ENCODE peak calls at places on chromosomes 1 and 21, in five cellular contexts. One of them, this sample, is unnamed.

GRCh38 chr1:43315481-43315880 is 14.7 kb downstream of the TIE1 start:
- DNase-seq in RCC 7860: no peak
- DNase-seq in GF-D8: no peak
- DNase-seq in stimulated activated CD8-positive, alpha-beta memory T cell treated with anti-CD3 and anti-CD28 coated beads, Interleukin-2, amount 100 ng/mL, for 48 hours: no peak
- DNase-seq in stimulated activated CD4-positive, alpha-beta T cell treated with anti-CD3 and anti-CD28 coated beads, Interleukin-1b, Interleukin-23, amount 100 ng/mL, for 24 hours: no peak
- DNase-seq in this sample: no peak

GRCh38 chr1:217897121-217897520 is 266.0 kb downstream of the SPATA17 start:
- DNase-seq in stimulated activated CD4-positive, alpha-beta T cell treated with anti-CD3 and anti-CD28 coated beads, Interleukin-1b, Interleukin-23, amount 100 ng/mL, for 24 hours: no peak
- DNase-seq in RCC 7860: no peak
- DNase-seq in stimulated activated CD8-positive, alpha-beta memory T cell treated with anti-CD3 and anti-CD28 coated beads, Interleukin-2, amount 100 ng/mL, for 48 hours: no peak
- DNase-seq in GF-D8: no peak
- DNase-seq in this sample: no peak

GRCh38 chr1:216580538-216581057 is 142.6 kb downstream of the ESRRG start:
- DNase-seq in stimulated activated CD8-positive, alpha-beta memory T cell treated with anti-CD3 and anti-CD28 coated beads, Interleukin-2, amount 100 ng/mL, for 48 hours: no peak
- DNase-seq in RCC 7860: no peak
- DNase-seq in stimulated activated CD4-positive, alpha-beta T cell treated with anti-CD3 and anti-CD28 coated beads, Interleukin-1b, Interleukin-23, amount 100 ng/mL, for 24 hours: no peak
- DNase-seq in GF-D8: no peak
- DNase-seq in this sample: no peak

GRCh38 chr1:98048234-98048633 is 127.4 kb upstream of the DPYD start:
- DNase-seq in stimulated activated CD8-positive, alpha-beta memory T cell treated with anti-CD3 and anti-CD28 coated beads, Interleukin-2, amount 100 ng/mL, for 48 hours: peak
- DNase-seq in stimulated activated CD4-positive, alpha-beta T cell treated with anti-CD3 and anti-CD28 coated beads, Interleukin-1b, Interleukin-23, amount 100 ng/mL, for 24 hours: peak
- DNase-seq in GF-D8: no peak
- DNase-seq in RCC 7860: no peak
- DNase-seq in this sample: peak

GRCh38 chr1:3068400-3069361 is at the start of gene PRDM16:
- DNase-seq in stimulated activated CD4-positive, alpha-beta T cell treated with anti-CD3 and anti-CD28 coated beads, Interleukin-1b, Interleukin-23, amount 100 ng/mL, for 24 hours: no peak
- DNase-seq in stimulated activated CD8-positive, alpha-beta memory T cell treated with anti-CD3 and anti-CD28 coated beads, Interleukin-2, amount 100 ng/mL, for 48 hours: no peak
- DNase-seq in GF-D8: peak
- DNase-seq in RCC 7860: no peak
- DNase-seq in this sample: no peak

GRCh38 chr1:218421531-218421930 is 76.4 kb downstream of the TGFB2 start:
- DNase-seq in GF-D8: no peak
- DNase-seq in RCC 7860: peak
- DNase-seq in stimulated activated CD4-positive, alpha-beta T cell treated with anti-CD3 and anti-CD28 coated beads, Interleukin-1b, Interleukin-23, amount 100 ng/mL, for 24 hours: no peak
- DNase-seq in stimulated activated CD8-positive, alpha-beta memory T cell treated with anti-CD3 and anti-CD28 coated beads, Interleukin-2, amount 100 ng/mL, for 48 hours: no peak
- DNase-seq in this sample: no peak

GRCh38 chr1:205438213-205439158 is 16.6 kb upstream of the LEMD1 start:
- DNase-seq in stimulated activated CD8-positive, alpha-beta memory T cell treated with anti-CD3 and anti-CD28 coated beads, Interleukin-2, amount 100 ng/mL, for 48 hours: no peak
- DNase-seq in stimulated activated CD4-positive, alpha-beta T cell treated with anti-CD3 and anti-CD28 coated beads, Interleukin-1b, Interleukin-23, amount 100 ng/mL, for 24 hours: no peak
- DNase-seq in RCC 7860: peak
- DNase-seq in GF-D8: no peak
- DNase-seq in this sample: no peak

GRCh38 chr1:193111641-193112090 is 6.5 kb upstream of the GLRX2 start:
- DNase-seq in GF-D8: peak
- DNase-seq in RCC 7860: peak
- DNase-seq in stimulated activated CD8-positive, alpha-beta memory T cell treated with anti-CD3 and anti-CD28 coated beads, Interleukin-2, amount 100 ng/mL, for 48 hours: no peak
- DNase-seq in stimulated activated CD4-positive, alpha-beta T cell treated with anti-CD3 and anti-CD28 coated beads, Interleukin-1b, Interleukin-23, amount 100 ng/mL, for 24 hours: no peak
- DNase-seq in this sample: peak

GRCh38 chr21:33019885-33020557 is 5.7 kb upstream of the OLIG2 start:
- DNase-seq in RCC 7860: no peak
- DNase-seq in stimulated activated CD4-positive, alpha-beta T cell treated with anti-CD3 and anti-CD28 coated beads, Interleukin-1b, Interleukin-23, amount 100 ng/mL, for 24 hours: no peak
- DNase-seq in GF-D8: no peak
- DNase-seq in stimulated activated CD8-positive, alpha-beta memory T cell treated with anti-CD3 and anti-CD28 coated beads, Interleukin-2, amount 100 ng/mL, for 48 hours: no peak
- DNase-seq in this sample: no peak

GRCh38 chr1:217953922-217954321 is 322.8 kb downstream of the SPATA17 start:
- DNase-seq in GF-D8: no peak
- DNase-seq in stimulated activated CD4-positive, alpha-beta T cell treated with anti-CD3 and anti-CD28 coated beads, Interleukin-1b, Interleukin-23, amount 100 ng/mL, for 24 hours: no peak
- DNase-seq in RCC 7860: no peak
- DNase-seq in stimulated activated CD8-positive, alpha-beta memory T cell treated with anti-CD3 and anti-CD28 coated beads, Interleukin-2, amount 100 ng/mL, for 48 hours: no peak
- DNase-seq in this sample: no peak

GRCh38 chr1:160672789-160673695 is 26.2 kb upstream of the SLAMF1 start:
- DNase-seq in stimulated activated CD4-positive, alpha-beta T cell treated with anti-CD3 and anti-CD28 coated beads, Interleukin-1b, Interleukin-23, amount 100 ng/mL, for 24 hours: no peak
- DNase-seq in RCC 7860: no peak
- DNase-seq in stimulated activated CD8-positive, alpha-beta memory T cell treated with anti-CD3 and anti-CD28 coated beads, Interleukin-2, amount 100 ng/mL, for 48 hours: no peak
- DNase-seq in GF-D8: no peak
- DNase-seq in this sample: no peak

GRCh38 chr1:167713330-167714081 is 8.3 kb upstream of the MPZL1 start:
- DNase-seq in stimulated activated CD8-positive, alpha-beta memory T cell treated with anti-CD3 and anti-CD28 coated beads, Interleukin-2, amount 100 ng/mL, for 48 hours: no peak
- DNase-seq in stimulated activated CD4-positive, alpha-beta T cell treated with anti-CD3 and anti-CD28 coated beads, Interleukin-1b, Interleukin-23, amount 100 ng/mL, for 24 hours: no peak
- DNase-seq in RCC 7860: no peak
- DNase-seq in GF-D8: no peak
- DNase-seq in this sample: peak

GRCh38 chr21:28337319-28337718 is 655.4 kb downstream of the LTN1 start:
- DNase-seq in GF-D8: no peak
- DNase-seq in RCC 7860: peak
- DNase-seq in stimulated activated CD4-positive, alpha-beta T cell treated with anti-CD3 and anti-CD28 coated beads, Interleukin-1b, Interleukin-23, amount 100 ng/mL, for 24 hours: no peak
- DNase-seq in stimulated activated CD8-positive, alpha-beta memory T cell treated with anti-CD3 and anti-CD28 coated beads, Interleukin-2, amount 100 ng/mL, for 48 hours: no peak
- DNase-seq in this sample: peak

GRCh38 chr1:183516725-183517124 is 44.4 kb downstream of the SMG7 start:
- DNase-seq in RCC 7860: no peak
- DNase-seq in stimulated activated CD8-positive, alpha-beta memory T cell treated with anti-CD3 and anti-CD28 coated beads, Interleukin-2, amount 100 ng/mL, for 48 hours: no peak
- DNase-seq in stimulated activated CD4-positive, alpha-beta T cell treated with anti-CD3 and anti-CD28 coated beads, Interleukin-1b, Interleukin-23, amount 100 ng/mL, for 24 hours: no peak
- DNase-seq in GF-D8: no peak
- DNase-seq in this sample: no peak

GRCh38 chr1:100921110-100921706 is 25.3 kb downstream of the SLC30A7 start:
- DNase-seq in GF-D8: peak
- DNase-seq in stimulated activated CD8-positive, alpha-beta memory T cell treated with anti-CD3 and anti-CD28 coated beads, Interleukin-2, amount 100 ng/mL, for 48 hours: no peak
- DNase-seq in RCC 7860: peak
- DNase-seq in stimulated activated CD4-positive, alpha-beta T cell treated with anti-CD3 and anti-CD28 coated beads, Interleukin-1b, Interleukin-23, amount 100 ng/mL, for 24 hours: no peak
- DNase-seq in this sample: peak

GRCh38 chr1:1116701-1117468 is 996 bp upstream of the C1orf159 start:
- DNase-seq in RCC 7860: no peak
- DNase-seq in GF-D8: no peak
- DNase-seq in stimulated activated CD8-positive, alpha-beta memory T cell treated with anti-CD3 and anti-CD28 coated beads, Interleukin-2, amount 100 ng/mL, for 48 hours: no peak
- DNase-seq in stimulated activated CD4-positive, alpha-beta T cell treated with anti-CD3 and anti-CD28 coated beads, Interleukin-1b, Interleukin-23, amount 100 ng/mL, for 24 hours: no peak
- DNase-seq in this sample: no peak

GRCh38 chr1:234721476-234722266 is 111.7 kb upstream of the IRF2BP2 start:
- DNase-seq in RCC 7860: peak
- DNase-seq in GF-D8: peak
- DNase-seq in stimulated activated CD4-positive, alpha-beta T cell treated with anti-CD3 and anti-CD28 coated beads, Interleukin-1b, Interleukin-23, amount 100 ng/mL, for 24 hours: no peak
- DNase-seq in stimulated activated CD8-positive, alpha-beta memory T cell treated with anti-CD3 and anti-CD28 coated beads, Interleukin-2, amount 100 ng/mL, for 48 hours: no peak
- DNase-seq in this sample: no peak

GRCh38 chr1:82390627-82391026 is 589.9 kb downstream of the ADGRL2 start:
- DNase-seq in GF-D8: no peak
- DNase-seq in stimulated activated CD8-positive, alpha-beta memory T cell treated with anti-CD3 and anti-CD28 coated beads, Interleukin-2, amount 100 ng/mL, for 48 hours: no peak
- DNase-seq in stimulated activated CD4-positive, alpha-beta T cell treated with anti-CD3 and anti-CD28 coated beads, Interleukin-1b, Interleukin-23, amount 100 ng/mL, for 24 hours: no peak
- DNase-seq in RCC 7860: no peak
- DNase-seq in this sample: no peak

GRCh38 chr1:233364695-233365539 is 37.4 kb downstream of the MAP3K21 start:
- DNase-seq in GF-D8: no peak
- DNase-seq in stimulated activated CD4-positive, alpha-beta T cell treated with anti-CD3 and anti-CD28 coated beads, Interleukin-1b, Interleukin-23, amount 100 ng/mL, for 24 hours: no peak
- DNase-seq in stimulated activated CD8-positive, alpha-beta memory T cell treated with anti-CD3 and anti-CD28 coated beads, Interleukin-2, amount 100 ng/mL, for 48 hours: no peak
- DNase-seq in RCC 7860: peak
- DNase-seq in this sample: peak

GRCh38 chr1:177978530-177978929 is 8.7 kb upstream of the SEC16B start:
- DNase-seq in GF-D8: no peak
- DNase-seq in stimulated activated CD8-positive, alpha-beta memory T cell treated with anti-CD3 and anti-CD28 coated beads, Interleukin-2, amount 100 ng/mL, for 48 hours: no peak
- DNase-seq in stimulated activated CD4-positive, alpha-beta T cell treated with anti-CD3 and anti-CD28 coated beads, Interleukin-1b, Interleukin-23, amount 100 ng/mL, for 24 hours: no peak
- DNase-seq in RCC 7860: no peak
- DNase-seq in this sample: no peak

GRCh38 chr1:172220376-172220775 is 200.1 kb upstream of the C1orf105 start:
- DNase-seq in stimulated activated CD4-positive, alpha-beta T cell treated with anti-CD3 and anti-CD28 coated beads, Interleukin-1b, Interleukin-23, amount 100 ng/mL, for 24 hours: no peak
- DNase-seq in RCC 7860: no peak
- DNase-seq in stimulated activated CD8-positive, alpha-beta memory T cell treated with anti-CD3 and anti-CD28 coated beads, Interleukin-2, amount 100 ng/mL, for 48 hours: no peak
- DNase-seq in GF-D8: no peak
- DNase-seq in this sample: no peak

GRCh38 chr1:198681831-198682756 is 43.3 kb downstream of the PTPRC start:
- DNase-seq in stimulated activated CD4-positive, alpha-beta T cell treated with anti-CD3 and anti-CD28 coated beads, Interleukin-1b, Interleukin-23, amount 100 ng/mL, for 24 hours: no peak
- DNase-seq in RCC 7860: peak
- DNase-seq in GF-D8: peak
- DNase-seq in stimulated activated CD8-positive, alpha-beta memory T cell treated with anti-CD3 and anti-CD28 coated beads, Interleukin-2, amount 100 ng/mL, for 48 hours: peak
- DNase-seq in this sample: peak

GRCh38 chr1:241163363-241163762 is 193.6 kb downstream of the RGS7 start:
- DNase-seq in stimulated activated CD4-positive, alpha-beta T cell treated with anti-CD3 and anti-CD28 coated beads, Interleukin-1b, Interleukin-23, amount 100 ng/mL, for 24 hours: no peak
- DNase-seq in stimulated activated CD8-positive, alpha-beta memory T cell treated with anti-CD3 and anti-CD28 coated beads, Interleukin-2, amount 100 ng/mL, for 48 hours: no peak
- DNase-seq in GF-D8: no peak
- DNase-seq in RCC 7860: no peak
- DNase-seq in this sample: no peak

GRCh38 chr1:39034114-39034654 is 8.0 kb downstream of the NDUFS5 start:
- DNase-seq in stimulated activated CD4-positive, alpha-beta T cell treated with anti-CD3 and anti-CD28 coated beads, Interleukin-1b, Interleukin-23, amount 100 ng/mL, for 24 hours: no peak
- DNase-seq in RCC 7860: no peak
- DNase-seq in GF-D8: no peak
- DNase-seq in stimulated activated CD8-positive, alpha-beta memory T cell treated with anti-CD3 and anti-CD28 coated beads, Interleukin-2, amount 100 ng/mL, for 48 hours: no peak
- DNase-seq in this sample: no peak

GRCh38 chr1:205709640-205710039 is 29.3 kb upstream of the SLC45A3 start:
- DNase-seq in RCC 7860: no peak
- DNase-seq in stimulated activated CD8-positive, alpha-beta memory T cell treated with anti-CD3 and anti-CD28 coated beads, Interleukin-2, amount 100 ng/mL, for 48 hours: no peak
- DNase-seq in stimulated activated CD4-positive, alpha-beta T cell treated with anti-CD3 and anti-CD28 coated beads, Interleukin-1b, Interleukin-23, amount 100 ng/mL, for 24 hours: no peak
- DNase-seq in GF-D8: no peak
- DNase-seq in this sample: no peak

GRCh38 chr1:12553963-12554362 is 64.0 kb downstream of the DHRS3 start:
- DNase-seq in stimulated activated CD4-positive, alpha-beta T cell treated with anti-CD3 and anti-CD28 coated beads, Interleukin-1b, Interleukin-23, amount 100 ng/mL, for 24 hours: no peak
- DNase-seq in GF-D8: no peak
- DNase-seq in stimulated activated CD8-positive, alpha-beta memory T cell treated with anti-CD3 and anti-CD28 coated beads, Interleukin-2, amount 100 ng/mL, for 48 hours: no peak
- DNase-seq in RCC 7860: no peak
- DNase-seq in this sample: no peak

GRCh38 chr21:41863439-41863740 is 15.8 kb downstream of the PRDM15 start:
- DNase-seq in stimulated activated CD8-positive, alpha-beta memory T cell treated with anti-CD3 and anti-CD28 coated beads, Interleukin-2, amount 100 ng/mL, for 48 hours: no peak
- DNase-seq in RCC 7860: no peak
- DNase-seq in stimulated activated CD4-positive, alpha-beta T cell treated with anti-CD3 and anti-CD28 coated beads, Interleukin-1b, Interleukin-23, amount 100 ng/mL, for 24 hours: no peak
- DNase-seq in GF-D8: no peak
- DNase-seq in this sample: no peak

GRCh38 chr1:84573481-84573966 is 716 bp downstream of the CTBS start:
- DNase-seq in GF-D8: no peak
- DNase-seq in RCC 7860: no peak
- DNase-seq in stimulated activated CD4-positive, alpha-beta T cell treated with anti-CD3 and anti-CD28 coated beads, Interleukin-1b, Interleukin-23, amount 100 ng/mL, for 24 hours: no peak
- DNase-seq in stimulated activated CD8-positive, alpha-beta memory T cell treated with anti-CD3 and anti-CD28 coated beads, Interleukin-2, amount 100 ng/mL, for 48 hours: no peak
- DNase-seq in this sample: no peak

GRCh38 chr21:41991659-41992058 is 18.5 kb downstream of the ZBTB21 start:
- DNase-seq in stimulated activated CD4-positive, alpha-beta T cell treated with anti-CD3 and anti-CD28 coated beads, Interleukin-1b, Interleukin-23, amount 100 ng/mL, for 24 hours: no peak
- DNase-seq in RCC 7860: no peak
- DNase-seq in GF-D8: no peak
- DNase-seq in stimulated activated CD8-positive, alpha-beta memory T cell treated with anti-CD3 and anti-CD28 coated beads, Interleukin-2, amount 100 ng/mL, for 48 hours: no peak
- DNase-seq in this sample: no peak